ENCODE peak calls at places on chromosomes 12 and 14, in five cellular contexts. G, X, N, B and S are unnamed samples.

GRCh38 chr14:92224348-92224954 is 98.5 kb upstream of the SLC24A4 start:
- DNase-seq in B (no peak), X (no peak), G (no peak), N (no peak), S (no peak)

GRCh38 chr14:80055226-80055625 is 156.1 kb downstream of the DIO2 start:
- DNase-seq in B (no peak), G (no peak), N (no peak), X (no peak), S (no peak)

GRCh38 chr14:21026251-21026987 is 1.6 kb upstream of the NDRG2 start:
- DNase-seq in X (peak), B (no peak), N (no peak), G (peak), S (no peak)

GRCh38 chr12:106369624-106370346 is 12.2 kb downstream of the POLR3B start:
- DNase-seq in N (peak), B (no peak), X (no peak), G (no peak), S (peak)

GRCh38 chr14:55514819-55515470 is 65.1 kb upstream of the KTN1 start:
- DNase-seq in N (no peak), X (no peak), B (no peak), G (no peak), S (no peak)

GRCh38 chr14:20612403-20612802 is 21.2 kb upstream of the RNASE12 start:
- DNase-seq in B (no peak), X (no peak), G (no peak), N (no peak), S (no peak)

GRCh38 chr12:122852336-122853275 is 17.3 kb downstream of the HIP1R start:
- DNase-seq in B (no peak), G (peak), N (no peak), X (peak), S (no peak)

GRCh38 chr12:22046968-22047390 is 961 bp downstream of the CMAS start:
- DNase-seq in B (no peak), N (no peak), X (no peak), G (no peak), S (no peak)

GRCh38 chr12:111429760-111430417 is 24.2 kb downstream of the SH2B3 start:
- DNase-seq in X (no peak), B (no peak), N (no peak), G (no peak), S (no peak)

GRCh38 chr12:89243786-89244185 is 108.5 kb downstream of the DUSP6 start:
- DNase-seq in N (no peak), X (no peak), B (no peak), G (no peak), S (no peak)

GRCh38 chr14:81751198-81751597 is 217.5 kb upstream of the SEL1L start:
- DNase-seq in N (no peak), B (no peak), G (no peak), X (no peak), S (no peak)

GRCh38 chr12:57233357-57234232 is 4.1 kb downstream of the SHMT2 start:
- DNase-seq in N (no peak), X (no peak), G (no peak), B (no peak), S (no peak)